ENCODE peak calls at places on chromosomes 4 and X, in six cellular contexts. T is BJ; A is fibroblast of the aortic adventitia; V is CD8-positive, alpha-beta T cell; Z is ascending aorta; Q is neural progenitor cell. U is an unnamed sample.

GRCh38 chr4:76179398-76180318 is 31.5 kb upstream of the NUP54 start:
- DNase-seq in V (peak), T (peak), Q (peak), Z (peak), A (peak), U (peak)

GRCh38 chrX:84339507-84340364 is 151.7 kb upstream of the RPS6KA6 start:
- DNase-seq in V (no peak), Q (peak), T (no peak), Z (no peak), A (peak), U (no peak)

GRCh38 chrX:30275498-30275897 is 28.6 kb downstream of the MAGEB1 start:
- DNase-seq in Q (peak), A (peak), T (no peak), V (no peak), Z (no peak), U (no peak)

GRCh38 chr4:80266267-80266901 is at the start of gene FGF5:
- DNase-seq in V (no peak), Z (peak), T (peak), Q (peak), A (peak), U (peak)

GRCh38 chr4:43607827-43608461 is 715.4 kb downstream of the GRXCR1 start:
- DNase-seq in T (no peak), Z (no peak), V (no peak), A (no peak), Q (no peak), U (no peak)

GRCh38 chr4:184117662-184118199 is 99.9 kb downstream of the ENPP6 start:
- DNase-seq in Z (peak), Q (no peak), V (no peak), A (no peak), T (no peak), U (no peak)

GRCh38 chr4:125198916-125199315 is 115.8 kb upstream of the FAT4 start:
- DNase-seq in Z (no peak), A (no peak), Q (no peak), V (no peak), T (no peak), U (no peak)

GRCh38 chrX:134377537-134377936 is 82.4 kb upstream of the HPRT1 start:
- DNase-seq in V (peak), Z (no peak), Q (peak), T (no peak), A (peak), U (no peak)

GRCh38 chr4:8435656-8436121 is 4.8 kb downstream of the ACOX3 start:
- DNase-seq in Z (no peak), V (no peak), Q (no peak), T (no peak), A (peak), U (no peak)

GRCh38 chr4:56388311-56388710 is 1.0 kb upstream of the AASDH start:
- DNase-seq in Q (no peak), A (peak), T (no peak), V (no peak), Z (no peak), U (no peak)

GRCh38 chr4:128347175-128347868 is 59.7 kb upstream of the PGRMC2 start:
- DNase-seq in T (no peak), V (no peak), A (peak), Q (no peak), Z (no peak), U (no peak)

GRCh38 chrX:110087485-110088356 is 84.8 kb downstream of the TMEM164 start:
- DNase-seq in V (no peak), T (peak), A (peak), Q (no peak), Z (no peak), U (no peak)

GRCh38 chr4:172232966-172233365 is 419.8 kb downstream of the GALNTL6 start:
- DNase-seq in Q (peak), A (no peak), V (no peak), Z (no peak), T (no peak), U (no peak)

GRCh38 chr4:116180056-116180690 is 905.2 kb downstream of the TRAM1L1 start:
- DNase-seq in V (no peak), Z (no peak), T (no peak), Q (peak), A (no peak), U (no peak)

GRCh38 chrX:30141966-30142365 is 73.4 kb upstream of the MAGEB2 start:
- DNase-seq in A (peak), Q (peak), T (no peak), Z (no peak), V (no peak), U (no peak)

DNA sequence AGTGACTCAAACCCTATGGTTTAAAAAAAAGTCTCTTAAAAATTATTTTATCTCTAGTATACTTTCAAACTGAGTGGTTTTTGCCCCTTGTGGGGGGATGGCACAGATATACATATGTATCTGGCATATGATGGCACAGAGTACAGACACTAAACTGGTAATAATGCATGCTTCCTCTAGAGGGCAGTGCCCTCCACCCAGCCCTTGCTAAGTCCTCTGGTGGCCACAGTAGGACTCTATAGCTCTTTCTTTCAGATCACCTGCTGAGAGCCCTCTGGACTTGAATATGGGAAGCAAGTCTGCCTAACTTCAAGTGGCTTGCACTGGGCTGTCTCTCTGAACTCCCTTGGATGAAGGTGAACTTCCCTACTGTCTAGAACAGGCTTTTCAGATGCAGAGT is 66.3 kb downstream of the TSPAN7 start:
- DNase-seq in T (no peak), A (no peak), V (no peak), Z (no peak), Q (peak), U (no peak)
- TF ChIP-seq CTCF in T (peak), A (peak), V (no peak), Z (peak), Q (peak), U (peak)

GRCh38 chrX:10725071-10725470 is 104.7 kb upstream of the MID1 start:
- DNase-seq in T (no peak), A (no peak), Z (no peak), Q (peak), V (no peak), U (no peak)
- TF ChIP-seq CTCF in T (no peak), A (peak), Z (no peak), Q (peak), V (no peak), U (peak)

DNA sequence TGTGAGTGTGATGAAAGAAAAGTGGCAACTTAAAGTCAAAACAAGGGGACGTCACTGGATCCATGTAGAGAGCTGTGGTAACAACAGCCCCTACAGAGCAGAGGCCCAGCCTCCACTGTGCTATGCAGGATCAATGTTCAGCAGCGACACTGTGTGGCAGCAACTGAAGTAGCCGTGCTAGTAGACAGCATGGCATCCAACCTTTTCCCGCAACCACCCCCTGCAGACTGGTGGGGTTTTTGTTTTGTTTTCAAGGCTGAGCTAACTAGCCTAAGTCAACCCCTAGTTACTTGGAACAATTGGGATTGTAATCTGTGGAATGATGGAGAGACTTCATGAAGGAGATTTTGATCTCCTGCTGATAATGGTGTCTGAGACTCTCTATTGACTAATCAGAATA is 44.4 kb upstream of the PPARGC1A start:
- DNase-seq in T (no peak), V (no peak), Q (peak), A (no peak), Z (no peak), U (no peak)
- TF ChIP-seq CTCF in T (no peak), V (no peak), Q (peak), A (no peak), Z (no peak), U (no peak)

GRCh38 chr4:139222215-139222614 is 45.2 kb upstream of the ELF2 start:
- DNase-seq in Z (no peak), A (no peak), Q (no peak), V (no peak), T (no peak), U (no peak)

GRCh38 chr4:139232751-139233150 is 47.3 kb downstream of the MGARP start:
- DNase-seq in V (no peak), T (no peak), Q (no peak), Z (no peak), A (no peak), U (no peak)

GRCh38 chr4:139223682-139224317 is 46.8 kb upstream of the ELF2 start:
- DNase-seq in A (peak), V (no peak), Q (no peak), T (no peak), Z (peak), U (no peak)

GRCh38 chr4:139229534-139230039 is 50.4 kb downstream of the MGARP start:
- DNase-seq in V (peak), A (peak), Q (peak), T (no peak), Z (no peak), U (peak)

DNA sequence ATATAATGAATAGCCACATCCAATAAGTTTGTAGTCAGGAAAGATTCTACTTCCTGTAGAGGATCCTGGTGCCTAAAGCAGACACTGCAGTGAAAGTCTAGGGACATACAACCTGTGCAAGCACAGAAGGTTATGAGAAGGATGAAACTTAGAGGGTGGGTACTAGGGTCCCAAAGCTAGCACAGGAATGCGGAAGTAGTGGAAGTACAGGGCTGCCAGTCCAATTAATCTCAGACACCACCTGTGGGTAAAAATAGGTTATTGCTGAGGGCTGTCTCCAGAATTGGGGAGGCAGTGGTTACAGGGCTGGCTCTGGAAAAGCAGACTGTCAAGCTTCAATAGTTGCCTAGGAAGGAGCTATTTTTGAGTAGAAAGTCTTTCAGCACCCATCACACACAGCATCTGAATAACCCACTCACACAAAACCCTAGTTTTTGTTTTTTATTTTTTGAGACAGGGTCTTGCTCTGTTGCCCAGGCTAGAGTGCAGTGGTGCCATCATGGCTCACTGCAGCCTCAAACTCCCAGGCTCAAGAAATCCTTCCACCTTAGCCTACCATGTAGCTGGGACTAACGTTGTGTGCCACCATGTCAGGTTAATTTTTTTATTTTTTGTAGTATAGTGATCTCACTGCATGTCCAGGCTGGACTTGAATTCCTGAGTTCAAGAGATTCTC is 50.8 kb upstream of the ELF2 start:
- DNase-seq in V (no peak), T (no peak), Q (no peak), A (no peak), Z (no peak), U (no peak)
- TF ChIP-seq CTCF in V (no peak), T (peak), Q (no peak), A (no peak), Z (peak), U (no peak)

GRCh38 chrX:69222103-69223090 is 57.1 kb upstream of the PJA1 start:
- DNase-seq in Q (peak), T (peak), V (peak), A (peak), Z (peak), U (peak)
- TF ChIP-seq CTCF in Q (peak), T (peak), V (peak), A (peak), Z (peak), U (peak)

GRCh38 chrX:130625381-130625780 is 223.6 kb downstream of the RBMX2 start:
- DNase-seq in A (no peak), Q (peak), T (no peak), Z (no peak), V (no peak), U (no peak)
- TF ChIP-seq CTCF in A (no peak), Q (no peak), T (no peak), Z (no peak), V (no peak), U (no peak)

GRCh38 chr4:53703267-53703655 is 112.0 kb upstream of the LNX1 start:
- DNase-seq in Q (no peak), Z (no peak), T (no peak), V (no peak), A (no peak), U (no peak)

GRCh38 chr4:53704329-53704728 is 113.0 kb upstream of the LNX1 start:
- DNase-seq in T (no peak), Z (no peak), A (no peak), V (no peak), Q (no peak), U (no peak)

GRCh38 chr4:53705151-53705764 is 114.0 kb upstream of the LNX1 start:
- DNase-seq in Q (no peak), T (no peak), A (no peak), V (no peak), Z (no peak), U (no peak)

GRCh38 chr4:53705972-53706371 is 114.7 kb upstream of the LNX1 start:
- DNase-seq in V (no peak), Q (no peak), Z (no peak), A (no peak), T (no peak), U (no peak)

DNA sequence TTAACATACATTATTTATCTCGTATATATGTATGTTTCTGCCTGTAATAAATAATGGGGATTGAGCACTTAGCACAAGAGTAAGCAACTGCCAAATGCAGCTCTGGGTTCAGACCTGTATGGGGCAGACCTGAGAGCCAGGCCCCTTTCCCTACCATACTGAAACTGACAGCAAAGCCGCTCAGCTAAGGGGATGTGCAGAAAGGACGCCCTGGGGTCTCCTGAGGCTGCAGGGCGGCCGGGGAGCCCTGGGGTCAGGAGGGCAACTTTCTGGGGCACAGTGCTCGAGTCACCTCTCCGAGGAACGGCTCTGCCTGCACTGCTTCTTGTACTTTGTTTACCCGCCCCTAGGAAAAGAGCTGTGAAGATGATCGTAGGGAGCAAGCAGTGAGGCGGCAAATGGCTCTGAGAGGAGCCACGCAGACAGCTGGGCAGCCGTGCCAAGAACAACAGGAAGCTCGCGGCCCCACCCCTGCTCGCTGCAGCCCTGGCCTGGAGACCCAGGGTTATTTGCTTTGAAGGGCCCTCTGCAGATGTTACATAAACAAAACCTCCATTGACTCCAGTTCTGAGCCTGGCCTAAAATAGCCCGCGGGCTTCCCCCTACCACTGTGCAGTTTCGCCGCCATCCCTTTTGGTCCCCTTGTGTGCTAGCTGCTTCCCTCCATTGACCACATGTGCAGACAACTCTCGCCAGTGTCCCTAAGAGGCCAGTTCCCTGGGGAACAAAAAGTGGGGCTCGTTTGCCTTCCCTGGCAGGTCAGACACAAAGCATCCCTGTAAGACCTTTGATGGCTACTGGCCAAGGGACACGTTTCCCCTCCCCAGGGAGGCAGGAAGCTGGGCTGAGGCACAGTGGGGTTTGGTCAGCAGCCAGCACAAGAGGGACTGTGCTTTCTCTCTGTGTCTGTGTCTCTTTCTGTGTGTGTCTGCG is 111.3 kb upstream of the LNX1 start:
- DNase-seq in Z (peak), V (no peak), Q (peak), A (peak), T (peak), U (no peak)
- TF ChIP-seq CTCF in Z (no peak), V (no peak), Q (peak), A (peak), T (peak), U (no peak)

U was measured in D721Med.